ENCODE peak calls at places on chromosomes 5 and 9, in seven cellular contexts. I, M, D, H, N, X and K are unnamed samples.

GRCh38 chr5:158958048-158958994 is 141.4 kb downstream of the EBF1 start:
- DNase-seq in N (no peak), M (no peak), X (no peak), D (no peak), H (no peak), I (no peak), K (no peak)

GRCh38 chr9:17651725-17652124 is 72.9 kb downstream of the SH3GL2 start:
- DNase-seq in N (no peak), H (no peak), D (no peak), M (no peak), I (no peak), X (no peak), K (no peak)

GRCh38 chr5:141740885-141741284 is 58.9 kb upstream of the ARAP3 start:
- DNase-seq in N (no peak), H (no peak), I (no peak), M (no peak), D (no peak), X (no peak), K (no peak)

GRCh38 chr5:154331924-154332323 is 113.9 kb upstream of the SAP30L start:
- DNase-seq in N (no peak), M (no peak), X (no peak), D (no peak), H (no peak), I (no peak), K (no peak)

GRCh38 chr9:34493972-34494535 is 28.7 kb downstream of the ENHO start:
- DNase-seq in D (peak; percentile 36), I (peak; percentile 42), H (no peak), X (peak; percentile 63), M (no peak), N (peak; percentile 12), K (no peak)

GRCh38 chr9:125428060-125428481 is 166.4 kb downstream of the GAPVD1 start:
- DNase-seq in M (no peak), D (peak; percentile 7), H (no peak), X (no peak), N (no peak), I (no peak), K (peak; percentile 82)

GRCh38 chr9:73807956-73808355 is 656.3 kb downstream of the ANXA1 start:
- DNase-seq in H (no peak), N (no peak), X (no peak), M (no peak), D (no peak), I (peak; percentile 63), K (no peak)

GRCh38 chr9:27423919-27424710 is 100.0 kb upstream of the IFNK start:
- DNase-seq in D (no peak), I (no peak), M (no peak), H (no peak), N (no peak), X (no peak), K (no peak)

GRCh38 chr5:132007399-132008162 is 3.9 kb downstream of the ACSL6 start:
- DNase-seq in I (peak; percentile 68), N (peak; percentile 76), D (peak; percentile 79), M (peak; percentile 8), X (peak; percentile 84), H (peak; percentile 44), K (peak; percentile 79)

GRCh38 chr9:105681724-105682123 is 12.6 kb upstream of the TMEM38B start:
- DNase-seq in I (peak; percentile 58), M (no peak), D (no peak), H (no peak), N (peak; percentile 72), X (no peak), K (no peak)

GRCh38 chr9:137019891-137020683 is 8.0 kb downstream of the ABCA2 start:
- DNase-seq in I (no peak), H (no peak), N (no peak), D (no peak), X (no peak), M (no peak), K (no peak)

GRCh38 chr9:89536145-89536574 is 38.2 kb upstream of the SEMA4D start:
- DNase-seq in X (no peak), H (no peak), M (no peak), I (no peak), D (no peak), N (no peak), K (peak; percentile 62)

GRCh38 chr5:149485655-149486615 is 65.3 kb downstream of the CSNK1A1 start:
- DNase-seq in I (peak; percentile 100), H (no peak), D (no peak), N (peak; percentile 100), X (no peak), M (no peak), K (no peak)

GRCh38 chr9:113876806-113877236 is 712 bp downstream of the ZNF618 start:
- DNase-seq in M (no peak), X (no peak), H (no peak), N (no peak), I (no peak), D (peak; percentile 35), K (no peak)

GRCh38 chr9:28293691-28294090 is 720.4 kb upstream of the C9orf72 start:
- DNase-seq in X (no peak), N (no peak), D (no peak), M (no peak), H (no peak), I (peak; percentile 1), K (no peak)

GRCh38 chr5:54087436-54087835 is 222.9 kb downstream of the ARL15 start:
- DNase-seq in X (no peak), H (no peak), N (peak; percentile 83), D (no peak), I (peak; percentile 94), M (no peak), K (no peak)

GRCh38 chr9:112753725-112754124 is 3.2 kb downstream of the SNX30 start:
- DNase-seq in M (no peak), X (no peak), I (peak; percentile 95), D (no peak), H (no peak), N (peak; percentile 91), K (no peak)

GRCh38 chr9:121717141-121717749 is 65.8 kb downstream of the DAB2IP start:
- DNase-seq in M (no peak), I (no peak), X (no peak), H (no peak), N (no peak), D (no peak), K (no peak)

GRCh38 chr5:14041528-14042184 is 97.2 kb upstream of the DNAH5 start:
- DNase-seq in H (no peak), D (no peak), M (no peak), I (no peak), X (no peak), N (no peak), K (no peak)